ENCODE peak calls at places on chromosome 19, in four cellular contexts. K, S, J and G are unnamed samples.

GRCh38 chr19:8253678-8254077 is 44.5 kb downstream of the CERS4 start:
- DNase-seq in K (no peak), S (no peak), J (no peak), G (no peak)

GRCh38 chr19:14000691-14001365 is 5.3 kb downstream of the RFX1 start:
- DNase-seq in K (no peak), S (no peak), J (no peak), G (no peak)

GRCh38 chr19:13861714-13862531 is 15.0 kb upstream of the NANOS3 start:
- DNase-seq in S (peak), J (peak), K (peak), G (peak)

GRCh38 chr19:32863841-32864240 is 5.7 kb downstream of the SLC7A9 start:
- DNase-seq in K (no peak), S (no peak), J (no peak), G (no peak)

GRCh38 chr19:11581740-11582139 is 4.3 kb upstream of the ACP5 start:
- DNase-seq in S (no peak), K (no peak), J (no peak), G (no peak)

GRCh38 chr19:917323-918151 is at the start of gene KISS1R:
- DNase-seq in K (peak), J (no peak), S (no peak), G (no peak)

GRCh38 chr19:51031220-51031879 is 3.5 kb downstream of the KLK12 start:
- DNase-seq in K (no peak), J (no peak), S (no peak), G (no peak)

GRCh38 chr19:48854103-48854502 is 14.3 kb downstream of the PLEKHA4 start:
- DNase-seq in K (no peak), J (no peak), S (no peak), G (no peak)

GRCh38 chr19:43667524-43668405 is 2.2 kb downstream of the PLAUR start:
- DNase-seq in S (no peak), J (no peak), K (peak), G (no peak)

GRCh38 chr19:54364775-54365257 is at the start of gene LAIR1:
- DNase-seq in J (no peak), S (no peak), K (no peak), G (no peak)

GRCh38 chr19:10346509-10346908 is 7.1 kb upstream of the ICAM3 start:
- DNase-seq in K (no peak), J (no peak), S (no peak), G (no peak)

GRCh38 chr19:2045501-2046045 is 5.5 kb downstream of the MKNK2 start:
- DNase-seq in K (no peak), J (no peak), S (no peak), G (no peak)
- H3K27ac ChIP-seq in K (no peak), J (peak), S (peak), G (no peak)

GRCh38 chr19:17335575-17335974 is 920 bp upstream of the ANO8 start:
- DNase-seq in K (no peak), S (no peak), J (no peak), G (no peak)

GRCh38 chr19:17339088-17339741 is 1.9 kb downstream of the GTPBP3 start:
- DNase-seq in J (no peak), K (no peak), S (no peak), G (no peak)

GRCh38 chr19:17338440-17339078 is 1.2 kb downstream of the GTPBP3 start:
- DNase-seq in K (no peak), J (no peak), S (no peak), G (no peak)

GRCh38 chr19:17336872-17337674 is at the start of gene GTPBP3:
- DNase-seq in K (peak), J (peak), S (peak), G (peak)

GRCh38 chr19:17337675-17338439 is 504 bp downstream of the GTPBP3 start:
- DNase-seq in S (no peak), K (peak), J (no peak), G (no peak)
- H3K27ac ChIP-seq in S (no peak), K (no peak), J (peak), G (peak)

GRCh38 chr19:47047931-47048399 is 459 bp downstream of the TMEM160 start:
- DNase-seq in J (peak), K (peak), S (peak), G (peak)

GRCh38 chr19:47044946-47045866 is 3.2 kb downstream of the TMEM160 start:
- DNase-seq in K (no peak), J (no peak), S (no peak), G (no peak)

GRCh38 chr19:47047272-47047930 is 1.0 kb downstream of the TMEM160 start:
- DNase-seq in J (no peak), S (no peak), K (no peak), G (no peak)

GRCh38 chr19:47045867-47046470 is 2.5 kb downstream of the TMEM160 start:
- DNase-seq in J (no peak), K (no peak), S (no peak), G (no peak)

GRCh38 chr19:47049307-47049700 is 880 bp upstream of the TMEM160 start:
- DNase-seq in S (no peak), K (peak), J (no peak), G (no peak)
- H3K27ac ChIP-seq in S (no peak), K (no peak), J (no peak), G (no peak)

GRCh38 chr19:39825093-39825463 is 8.9 kb downstream of the DYRK1B start:
- DNase-seq in J (no peak), S (no peak), K (no peak), G (no peak)

GRCh38 chr19:39823693-39824092 is 10.3 kb downstream of the DYRK1B start:
- DNase-seq in J (no peak), K (peak), S (no peak), G (no peak)

GRCh38 chr19:39825531-39826076 is 8.4 kb downstream of the DYRK1B start:
- DNase-seq in S (no peak), K (no peak), J (no peak), G (no peak)

GRCh38 chr19:39826311-39826945 is 7.5 kb downstream of the DYRK1B start:
- DNase-seq in J (no peak), K (no peak), S (no peak), G (no peak)

GRCh38 chr19:39824143-39825092 is 9.5 kb downstream of the DYRK1B start:
- DNase-seq in S (peak), K (peak), J (peak), G (peak)
- H3K27ac ChIP-seq in S (peak), K (peak), J (peak), G (peak)

GRCh38 chr19:4064551-4065260 is 2.0 kb downstream of the ZBTB7A start:
- DNase-seq in K (peak), S (no peak), J (peak), G (no peak)
- H3K27ac ChIP-seq in K (no peak), S (peak), J (peak), G (peak)

GRCh38 chr19:30693179-30693578 is 321.0 kb downstream of the ZNF536 start:
- DNase-seq in S (no peak), J (no peak), K (no peak), G (no peak)

GRCh38 chr19:30690935-30691505 is 318.8 kb downstream of the ZNF536 start:
- DNase-seq in K (peak), S (no peak), J (no peak), G (no peak)

GRCh38 chr19:30692517-30692870 is 320.3 kb downstream of the ZNF536 start:
- DNase-seq in K (peak), S (no peak), J (no peak), G (no peak)

GRCh38 chr19:30690525-30690924 is 318.3 kb downstream of the ZNF536 start:
- DNase-seq in S (no peak), K (no peak), J (no peak), G (no peak)

GRCh38 chr19:30691767-30692516 is 319.8 kb downstream of the ZNF536 start:
- DNase-seq in S (no peak), J (no peak), K (no peak), G (no peak)
- H3K27ac ChIP-seq in S (peak), J (no peak), K (no peak), G (peak)

GRCh38 chr19:52274191-52274590 is 4.8 kb downstream of the ZNF766 start:
- DNase-seq in S (no peak), J (no peak), K (no peak), G (no peak)
- H3K27ac ChIP-seq in S (no peak), J (no peak), K (no peak), G (no peak)

GRCh38 chr19:6279931-6280591 is at the start of gene MLLT1:
- DNase-seq in S (peak), K (peak), J (peak), G (peak)

GRCh38 chr19:6279620-6279930 is 200 bp downstream of the MLLT1 start:
- DNase-seq in J (no peak), S (no peak), K (no peak), G (no peak)

GRCh38 chr19:6276447-6276846 is 3.3 kb downstream of the MLLT1 start:
- DNase-seq in S (peak), J (no peak), K (no peak), G (no peak)

GRCh38 chr19:6278740-6279619 is 795 bp downstream of the MLLT1 start:
- DNase-seq in S (no peak), J (no peak), K (no peak), G (no peak)

DNA sequence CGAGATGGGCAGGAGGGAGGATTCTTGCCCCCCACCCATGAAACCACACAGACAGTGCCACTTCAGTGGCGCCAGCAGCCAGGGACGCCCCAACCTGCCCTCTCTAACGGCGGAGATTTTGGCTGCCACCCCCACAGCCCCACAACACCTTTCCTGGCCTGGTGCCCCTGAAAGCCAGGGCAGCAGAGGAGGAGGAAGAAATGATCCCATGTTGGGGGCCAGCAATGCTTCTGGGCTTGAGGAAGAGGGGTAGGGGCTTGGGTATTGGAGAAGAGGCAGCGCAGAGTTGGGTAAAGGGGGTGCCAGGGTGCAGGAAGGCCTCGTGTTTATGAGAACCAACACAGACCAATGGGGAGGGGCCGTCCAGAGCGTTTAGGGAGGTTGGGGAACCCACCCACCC is 1.7 kb downstream of the MLLT1 start:
- DNase-seq in S (no peak), J (no peak), K (no peak), G (no peak)
- H3K27ac ChIP-seq in S (no peak), J (no peak), K (no peak), G (peak)

GRCh38 chr19:2429917-2430570 is 2.7 kb upstream of the TIMM13 start:
- DNase-seq in S (no peak), K (no peak), J (no peak), G (no peak)
- H3K27ac ChIP-seq in S (no peak), K (no peak), J (no peak), G (no peak)